ENCODE peak calls at places on chromosomes 13 and 19, in ten cellular contexts. W is iPS DF 6.9, X is hepatic stellate cell, N is spleen, Q is kidney epithelial cell, M is germinal center, V is GM06990, L is GM23248, A is brain microvascular endothelial cell, D is NCI-H2171. H is an unnamed sample.
A peak's percentile ranks its signal among the peaks of the same experiment; 100 is the strongest.

GRCh38 chr13:113584870-113585671 is 518 bp downstream of the TFDP1 start:
- DNase-seq in X (no peak), A (no peak), M (peak; percentile 53), V (peak; percentile 64), W (no peak), N (peak; percentile 82), D (no peak), Q (no peak), L (peak; percentile 36), H (peak; percentile 55)

GRCh38 chr19:39982883-39983282 is 11.9 kb downstream of the PSMC4 start:
- DNase-seq in W (no peak), M (no peak), A (no peak), D (no peak), X (no peak), Q (no peak), N (no peak), V (no peak), L (no peak), H (no peak)

GRCh38 chr13:113616991-113617749 is 32.6 kb downstream of the TFDP1 start:
- DNase-seq in D (no peak), X (no peak), W (peak; percentile 18), A (peak; percentile 52), L (no peak), M (no peak), Q (peak; percentile 79), V (no peak), N (no peak), H (no peak)

GRCh38 chr19:16608290-16608704 is 19.7 kb downstream of the MED26 start:
- DNase-seq in Q (no peak), X (peak; percentile 58), W (no peak), D (no peak), A (peak; percentile 75), N (no peak), L (peak; percentile 94), V (no peak), M (no peak), H (peak; percentile 86)

GRCh38 chr19:38210458-38210987 is 13.5 kb downstream of the DPF1 start:
- DNase-seq in Q (no peak), D (peak; percentile 80), N (no peak), M (no peak), L (peak; percentile 48), A (no peak), X (peak; percentile 46), V (no peak), W (no peak), H (peak; percentile 41)

GRCh38 chr19:48619692-48620565 is 623 bp downstream of the SPHK2 start:
- DNase-seq in D (no peak), L (peak; percentile 82), M (no peak), V (no peak), A (no peak), N (peak; percentile 78), Q (no peak), W (no peak), X (no peak), H (no peak)

GRCh38 chr19:34475975-34476594 is 5.5 kb upstream of the WTIP start:
- DNase-seq in V (no peak), A (no peak), X (no peak), W (no peak), M (no peak), Q (no peak), D (no peak), L (peak; percentile 16), N (no peak), H (no peak)

GRCh38 chr19:14505488-14506239 is 9.7 kb upstream of the GIPC1 start:
- DNase-seq in W (no peak), X (peak; percentile 77), N (peak; percentile 92), Q (no peak), A (peak; percentile 70), D (no peak), L (peak; percentile 83), M (peak; percentile 82), V (no peak), H (peak; percentile 64)

GRCh38 chr13:76884167-76884566 is 2.0 kb downstream of the KCTD12 start:
- DNase-seq in D (no peak), Q (no peak), V (peak; percentile 32), W (no peak), X (no peak), N (peak; percentile 81), M (peak; percentile 26), L (peak; percentile 68), A (peak; percentile 29), H (peak; percentile 29)

GRCh38 chr13:30019648-30020626 is 169.5 kb upstream of the UBL3 start:
- DNase-seq in V (no peak), X (no peak), A (no peak), Q (no peak), N (no peak), D (no peak), M (no peak), L (no peak), W (no peak), H (no peak)

GRCh38 chr19:30159636-30160035 is 212.5 kb upstream of the ZNF536 start:
- DNase-seq in D (no peak), L (no peak), Q (no peak), A (no peak), N (no peak), W (no peak), V (no peak), X (no peak), M (no peak), H (no peak)

GRCh38 chr13:46101488-46102289 is 3.1 kb downstream of the CPB2 start:
- DNase-seq in N (no peak), V (no peak), M (no peak), A (no peak), D (no peak), W (no peak), Q (no peak), X (no peak), L (no peak), H (no peak)

GRCh38 chr19:6828306-6828697 is 55.8 kb downstream of the VAV1 start:
- DNase-seq in L (no peak), W (no peak), A (no peak), V (no peak), D (no peak), M (no peak), X (no peak), N (no peak), Q (peak; percentile 48), H (no peak)

GRCh38 chr19:49472936-49473335 is 1.1 kb upstream of the FLT3LG start:
- DNase-seq in N (no peak), V (no peak), M (no peak), Q (no peak), L (no peak), D (no peak), W (no peak), A (no peak), X (no peak), H (no peak)

GRCh38 chr19:17450264-17451075 is 2.0 kb upstream of the TMEM221 start:
- DNase-seq in N (no peak), X (no peak), L (no peak), V (peak; percentile 35), A (no peak), Q (peak; percentile 54), W (no peak), M (no peak), D (no peak), H (no peak)

GRCh38 chr19:48248081-48248833 is 7.5 kb downstream of the CARD8 start:
- DNase-seq in L (no peak), V (no peak), X (no peak), N (no peak), A (no peak), M (no peak), Q (no peak), W (no peak), D (no peak), H (no peak)

GRCh38 chr13:33353210-33353609 is 67.7 kb upstream of the STARD13 start:
- DNase-seq in X (no peak), A (no peak), M (no peak), W (no peak), N (peak; percentile 83), Q (no peak), L (no peak), V (no peak), D (no peak), H (no peak)

GRCh38 chr13:111034811-111035210 is 80.3 kb upstream of the ARHGEF7 start:
- DNase-seq in L (peak; percentile 62), Q (no peak), V (no peak), D (no peak), M (no peak), A (peak; percentile 48), X (peak; percentile 43), W (no peak), N (no peak), H (peak; percentile 43)

GRCh38 chr13:42990147-42990990 is 1.7 kb downstream of the EPSTI1 start:
- DNase-seq in W (no peak), N (no peak), L (peak; percentile 30), Q (no peak), A (peak; percentile 50), M (no peak), V (no peak), X (peak; percentile 55), D (peak; percentile 6), H (peak; percentile 16)

GRCh38 chr19:12896460-12896859 is 5.5 kb downstream of the GCDH start:
- DNase-seq in L (no peak), M (no peak), Q (no peak), N (no peak), W (no peak), A (no peak), D (no peak), X (no peak), V (no peak), H (no peak)

GRCh38 chr13:54647275-54647674 is 1618.7 kb downstream of the OLFM4 start:
- DNase-seq in X (no peak), A (no peak), N (no peak), L (no peak), M (no peak), V (no peak), D (no peak), W (no peak), Q (no peak), H (no peak)

GRCh38 chr13:43441916-43442315 is 344.9 kb downstream of the ENOX1 start:
- DNase-seq in M (no peak), N (no peak), A (no peak), L (no peak), W (no peak), D (no peak), X (no peak), V (no peak), Q (no peak), H (no peak)

GRCh38 chr13:37475151-37475550 is 123.4 kb downstream of the POSTN start:
- DNase-seq in D (no peak), W (no peak), L (no peak), N (no peak), A (no peak), X (no peak), V (no peak), Q (no peak), M (no peak), H (no peak)

H was measured in AG20443.